ENCODE peak calls at places on chromosome 22, in six cellular contexts. S is body of pancreas, L is uterus, Y is PC-3, K is aorta, C is fibroblast of lung. H is an unnamed sample. For H3K27me3 and H3K4me1, the result is how much of the 10 kb centered on the place peaks cover.

GRCh38 chr22:27639180-27640086 is 162.1 kb downstream of the MN1 start:
- DNase-seq in K (peak), L (no peak), C (no peak), S (no peak), Y (no peak), H (no peak)

GRCh38 chr22:26196657-26197056 is 27.4 kb downstream of the SEZ6L start:
- DNase-seq in S (no peak), C (no peak), Y (no peak), K (no peak), L (no peak), H (no peak)

GRCh38 chr22:23402275-23403151 is 177.6 kb downstream of the IGLL1 start:
- DNase-seq in Y (peak), S (peak), L (no peak), K (peak), C (peak), H (no peak)

GRCh38 chr22:17035246-17035645 is 27.2 kb upstream of the GAB4 start:
- DNase-seq in Y (no peak), L (no peak), S (no peak), K (no peak), C (no peak), H (no peak)

GRCh38 chr22:37273126-37273845 is 9.0 kb upstream of the CYTH4 start:
- DNase-seq in Y (peak), S (no peak), L (no peak), C (peak), K (no peak), H (no peak)

GRCh38 chr22:26552466-26552865 is 37.5 kb downstream of the TPST2 start:
- DNase-seq in K (no peak), S (no peak), C (peak), L (no peak), Y (no peak), H (no peak)

GRCh38 chr22:44405661-44406060 is 92.4 kb downstream of the RTL6 start:
- DNase-seq in Y (no peak), K (peak), C (no peak), S (no peak), L (no peak), H (no peak)

GRCh38 chr22:50702261-50702671 is 29.6 kb downstream of the SHANK3 start:
- DNase-seq in Y (no peak), K (no peak), C (no peak), L (no peak), S (no peak), H (no peak)

GRCh38 chr22:23119492-23120414 is 22.0 kb downstream of the RSPH14 start:
- DNase-seq in S (no peak), L (no peak), Y (no peak), C (no peak), K (no peak), H (no peak)

GRCh38 chr22:43031617-43032016 is 16.7 kb upstream of the PACSIN2 start:
- DNase-seq in Y (no peak), L (no peak), C (no peak), S (no peak), K (no peak), H (no peak)

GRCh38 chr22:37295213-37295886 is 13.0 kb downstream of the CYTH4 start:
- DNase-seq in K (no peak), L (no peak), S (no peak), Y (peak), C (no peak), H (no peak)

GRCh38 chr22:22593964-22594656 is 35.0 kb upstream of the PRAME start:
- DNase-seq in Y (peak), S (peak), C (peak), K (no peak), L (no peak), H (no peak)

GRCh38 chr22:21448627-21449416 is 18.4 kb upstream of the TMEM191C start:
- DNase-seq in S (peak), C (no peak), K (peak), Y (no peak), L (peak), H (no peak)

GRCh38 chr22:22574361-22574760 is 15.3 kb upstream of the PRAME start:
- DNase-seq in C (no peak), L (no peak), K (no peak), S (no peak), Y (no peak), H (no peak)

GRCh38 chr22:42304021-42304790 is 33.8 kb upstream of the TCF20 start:
- DNase-seq in K (no peak), S (no peak), L (no peak), C (no peak), Y (no peak), H (no peak)

GRCh38 chr22:25840162-25840561 is 98.2 kb downstream of the MYO18B start:
- DNase-seq in Y (no peak), K (no peak), L (no peak), C (no peak), S (no peak), H (no peak)

GRCh38 chr22:26360169-26360885 is 68.7 kb upstream of the ASPHD2 start:
- DNase-seq in S (peak), L (peak), C (peak), Y (peak), K (peak), H (no peak)

GRCh38 chr22:20444325-20444724 is 6.7 kb upstream of the SCARF2 start:
- DNase-seq in L (no peak), Y (no peak), S (no peak), C (no peak), K (peak), H (no peak)

GRCh38 chr22:44325718-44326548 is 13.2 kb upstream of the SHISAL1 start:
- DNase-seq in K (no peak), Y (peak), S (no peak), C (peak), L (no peak), H (no peak)

GRCh38 chr22:31150615-31151014 is 9.4 kb upstream of the RNF185 start:
- DNase-seq in Y (peak), S (no peak), L (no peak), K (no peak), C (no peak), H (no peak)

GRCh38 chr22:40463727-40464126 is 93.3 kb downstream of the SGSM3 start:
- DNase-seq in Y (no peak), K (no peak), S (no peak), C (no peak), L (no peak), H (no peak)

GRCh38 chr22:19292262-19293230 is 1.0 kb upstream of the CLTCL1 start:
- DNase-seq in S (peak), K (peak), L (peak), Y (no peak), C (no peak), H (no peak)

GRCh38 chr22:38454011-38454360 is 1.0 kb downstream of the KCNJ4 start:
- DNase-seq in L (no peak), K (no peak), Y (no peak), C (no peak), S (no peak), H (no peak)
- H3K27me3 ChIP-seq in L (under half), K (under half), Y (under half), C (half or more), S (under half), H (under half)

GRCh38 chr22:29335656-29336055 is 20.2 kb upstream of the RASL10A start:
- DNase-seq in S (no peak), Y (no peak), C (no peak), L (no peak), K (no peak), H (no peak)
- H3K4me1 ChIP-seq in S (under half), Y (under half), C (under half), L (under half), K (under half), H (half or more)

GRCh38 chr22:46737976-46738641 is at the start of gene CERK:
- DNase-seq in L (peak), C (peak), Y (peak), S (peak), K (peak), H (no peak)

GRCh38 chr22:46738642-46738960 is 549 bp upstream of the CERK start:
- DNase-seq in C (no peak), Y (no peak), L (no peak), K (no peak), S (no peak), H (no peak)

GRCh38 chr22:46740910-46741785 is 3.1 kb upstream of the CERK start:
- DNase-seq in S (no peak), C (no peak), K (no peak), Y (no peak), L (no peak), H (no peak)

GRCh38 chr22:46737105-46737975 is 712 bp downstream of the CERK start:
- DNase-seq in L (no peak), Y (peak), S (peak), K (peak), C (peak), H (no peak)

GRCh38 chr22:46738961-46739870 is 1.2 kb upstream of the CERK start:
- DNase-seq in K (no peak), L (no peak), Y (no peak), C (peak), S (peak), H (no peak)
- H3K27me3 ChIP-seq in K (under half), L (under half), Y (under half), C (under half), S (under half), H (under half)

GRCh38 chr22:35620624-35621245 is 3.6 kb upstream of the MB start:
- DNase-seq in K (peak), Y (no peak), S (no peak), C (peak), L (peak), H (no peak)
- H3K4me1 ChIP-seq in K (under half), Y (under half), S (under half), C (under half), L (under half), H (under half)

DNA sequence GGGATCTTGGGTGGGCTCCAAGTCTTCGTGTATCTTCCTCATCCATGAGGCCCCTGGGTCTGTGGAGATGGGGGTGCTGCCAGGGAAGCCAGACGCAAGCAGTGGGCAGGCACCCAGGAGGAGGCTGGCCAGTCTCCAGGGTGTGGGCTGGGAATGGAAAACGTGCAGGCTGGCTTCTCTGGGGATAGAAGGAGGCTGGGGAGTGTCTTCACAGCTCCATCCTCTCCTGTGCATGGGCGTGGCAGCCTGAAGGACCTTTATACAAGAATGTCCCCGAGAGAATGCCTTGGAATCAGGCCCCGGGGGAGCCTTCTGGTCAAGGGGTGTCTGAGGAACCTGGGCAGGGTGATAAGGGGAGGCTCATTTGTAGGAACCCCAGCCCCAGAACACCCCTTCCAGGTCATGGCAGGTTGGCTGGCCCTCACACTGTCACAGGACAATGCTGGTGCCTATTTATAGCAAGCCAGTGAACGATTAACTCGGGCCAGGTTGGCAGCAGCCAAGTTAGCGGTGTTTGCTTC is 14.0 kb downstream of the SGSM1 start:
- DNase-seq in L (no peak), K (peak), Y (peak), C (no peak), S (peak), H (no peak)
- H3K27me3 ChIP-seq in L (under half), K (under half), Y (under half), C (under half), S (under half), H (under half)

DNA sequence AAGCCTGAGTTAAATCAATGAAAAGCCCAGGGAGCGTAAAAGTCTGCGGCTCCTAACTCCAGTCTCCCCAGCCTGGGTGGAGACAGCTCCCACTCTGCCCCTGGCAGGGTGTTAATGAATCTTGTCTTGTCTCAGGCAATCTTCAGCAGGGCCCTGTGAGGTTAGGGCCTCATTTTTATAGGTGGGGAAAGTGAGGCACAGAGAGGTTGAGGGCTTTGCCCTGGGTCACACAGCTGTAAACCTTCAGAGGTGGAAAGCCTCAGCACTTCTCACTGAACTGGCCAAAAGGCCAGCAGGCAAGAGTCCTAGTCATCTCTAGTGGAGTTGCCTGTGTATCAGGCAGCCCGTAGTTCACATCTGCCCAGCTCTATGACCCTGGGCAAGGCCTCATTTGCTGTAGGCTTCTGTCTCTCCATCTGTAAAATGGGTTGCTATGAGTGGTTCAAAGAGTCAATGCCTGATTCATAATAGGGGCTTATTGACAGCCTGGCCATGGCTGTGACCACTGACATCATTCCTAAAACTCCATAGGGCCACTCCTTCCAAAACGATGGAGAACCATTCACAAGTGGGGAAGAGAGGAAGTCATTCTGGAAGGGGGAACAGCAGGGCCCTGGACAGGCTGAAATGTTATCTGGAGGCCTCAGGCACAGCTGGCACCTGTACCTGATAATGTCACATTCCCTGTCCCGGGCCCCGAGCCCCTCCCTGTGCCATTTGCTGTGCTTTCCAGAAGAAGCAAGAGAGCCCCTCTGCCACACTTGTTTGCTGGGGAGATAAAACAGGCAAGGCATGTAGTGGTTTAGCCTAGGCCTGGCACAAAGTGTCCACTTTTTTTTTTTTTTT is 6.0 kb downstream of the CBX7 start:
- DNase-seq in C (no peak), S (peak), L (no peak), Y (no peak), K (peak), H (no peak)
- H3K4me1 ChIP-seq in C (under half), S (half or more), L (under half), Y (under half), K (under half), H (half or more)

GRCh38 chr22:47309476-47309875 is 547.0 kb downstream of the TBC1D22A start:
- DNase-seq in L (no peak), C (no peak), S (no peak), K (no peak), Y (peak), H (no peak)

GRCh38 chr22:47307812-47308211 is 545.4 kb downstream of the TBC1D22A start:
- DNase-seq in Y (no peak), L (no peak), S (no peak), C (no peak), K (no peak), H (no peak)

GRCh38 chr22:47309946-47310345 is 547.5 kb downstream of the TBC1D22A start:
- DNase-seq in S (no peak), L (no peak), K (no peak), C (no peak), Y (no peak), H (no peak)

GRCh38 chr22:47307326-47307725 is 544.9 kb downstream of the TBC1D22A start:
- DNase-seq in K (no peak), C (peak), Y (peak), S (no peak), L (no peak), H (no peak)

GRCh38 chr22:47308886-47309285 is 546.4 kb downstream of the TBC1D22A start:
- DNase-seq in S (no peak), L (no peak), K (no peak), C (no peak), Y (no peak), H (no peak)
- H3K27me3 ChIP-seq in S (under half), L (under half), K (under half), C (under half), Y (under half), H (under half)

DNA sequence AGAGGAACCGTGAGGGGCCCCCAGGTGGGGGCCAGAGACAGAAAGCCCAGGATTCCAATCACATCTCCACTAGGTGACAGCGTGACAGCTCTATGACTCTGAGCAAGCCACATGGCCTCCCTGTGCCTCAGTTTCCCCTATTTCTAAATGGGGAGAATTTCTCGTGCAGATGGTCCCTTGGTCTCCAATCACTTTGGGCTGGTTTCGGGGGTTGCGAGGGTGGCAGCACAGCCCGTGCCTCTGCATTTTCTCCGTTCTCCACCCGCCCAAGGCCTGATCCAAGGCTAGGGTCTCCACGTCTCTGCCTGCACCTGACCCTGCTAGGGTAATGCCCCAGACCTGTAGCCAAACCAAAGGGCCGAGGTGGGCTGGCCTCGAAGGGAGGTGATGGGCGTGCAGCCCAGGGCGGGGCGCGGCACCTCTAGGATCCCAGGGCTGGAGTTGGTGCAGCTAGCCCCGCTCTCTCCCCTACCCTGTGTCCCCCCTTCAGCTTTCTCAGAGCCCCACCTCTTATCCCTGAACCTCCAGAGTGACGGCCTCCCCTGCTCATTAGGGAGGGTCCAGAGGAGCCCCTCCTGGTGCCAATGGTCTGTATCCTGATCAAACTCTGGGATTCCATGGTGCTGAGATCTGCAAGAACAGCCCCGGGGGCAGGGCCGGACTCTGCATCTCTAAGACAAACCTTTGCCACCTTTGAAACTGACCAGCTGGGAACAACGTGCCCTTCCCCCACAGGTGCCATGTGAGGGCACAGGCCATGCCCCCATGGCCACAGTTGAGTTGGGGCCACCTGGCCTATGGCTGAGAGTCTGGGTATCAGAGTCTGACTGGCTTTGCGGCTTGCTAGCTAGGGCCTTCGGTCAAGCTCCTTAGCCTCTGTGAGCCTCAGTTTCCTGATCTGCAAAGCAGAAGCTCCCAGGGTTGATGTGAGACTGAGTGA is 22.9 kb upstream of the CBX7 start:
- DNase-seq in C (no peak), K (no peak), L (peak), S (no peak), Y (peak), H (no peak)
- H3K4me1 ChIP-seq in C (under half), K (under half), L (under half), S (half or more), Y (half or more), H (under half)

DNA sequence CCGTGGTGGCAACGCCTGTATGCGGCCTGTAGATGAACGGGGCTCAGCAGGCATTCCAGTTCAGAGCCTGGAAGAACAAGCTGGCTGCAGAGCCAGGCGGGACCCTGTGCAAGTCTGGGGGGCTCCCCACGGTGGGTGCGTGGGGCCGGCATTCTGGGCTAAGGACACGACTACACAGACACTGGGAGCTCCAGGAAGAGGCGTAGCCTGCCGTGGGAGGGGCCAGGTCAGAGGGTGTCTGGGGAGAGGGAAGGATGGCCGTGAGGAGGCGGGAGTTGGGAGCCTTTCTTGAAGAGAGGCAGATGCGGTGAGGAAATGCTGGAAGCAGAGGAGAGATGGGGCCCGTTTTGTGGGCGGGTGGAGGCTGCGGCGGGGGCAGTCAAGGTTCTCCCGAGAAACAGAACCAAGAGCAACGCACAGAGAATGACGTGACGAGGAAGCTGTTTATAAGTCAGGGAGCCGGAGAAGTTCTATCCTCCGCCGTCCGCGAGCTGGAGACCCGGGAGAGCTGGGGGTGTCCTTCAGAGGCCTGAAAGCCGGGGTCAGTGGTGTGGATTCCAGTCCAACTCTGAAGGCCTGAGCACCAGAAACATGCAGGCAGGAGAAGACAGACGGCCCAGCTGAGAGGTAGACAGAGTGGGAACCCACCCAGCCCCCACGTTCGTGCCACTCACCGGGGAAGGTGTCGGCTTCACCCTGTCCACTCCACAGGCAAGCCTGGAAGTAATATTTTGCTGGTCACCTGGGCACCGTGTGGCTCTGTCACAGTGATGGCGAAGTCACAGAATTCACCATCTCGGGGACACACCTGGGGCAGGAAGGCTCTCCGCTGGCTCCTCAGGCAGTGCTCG is 529.6 kb downstream of the BRD1 start:
- DNase-seq in K (peak), C (no peak), L (no peak), Y (no peak), S (no peak), H (no peak)
- H3K27me3 ChIP-seq in K (under half), C (under half), L (under half), Y (under half), S (under half), H (under half)

H was measured in esophagus squamous epithelium.